ENCODE peak calls at places on chromosomes 13 and 19, in nine cellular contexts. G, H, I, J, Z, L, D, Y and C are unnamed samples.

GRCh38 chr13:29579094-29579493 is 16.4 kb downstream of the SLC7A1 start:
- DNase-seq in G (no peak), H (no peak), I (no peak), J (no peak), Z (no peak), L (no peak), D (no peak), Y (no peak), C (no peak)

GRCh38 chr13:78586706-78587105 is 16.6 kb downstream of the POU4F1 start:
- DNase-seq in G (no peak), H (no peak), I (no peak), J (no peak), Z (no peak), L (no peak), D (no peak), Y (no peak), C (no peak)

GRCh38 chr13:38166121-38166520 is 183.5 kb upstream of the UFM1 start:
- DNase-seq in G (no peak), H (no peak), I (peak), J (peak), Z (no peak), L (no peak), D (peak), Y (no peak), C (no peak)

GRCh38 chr13:37540228-37540627 is 58.3 kb downstream of the POSTN start:
- DNase-seq in G (no peak), H (no peak), I (peak), J (peak), Z (no peak), L (no peak), D (peak), Y (no peak), C (no peak)

GRCh38 chr13:24361852-24362366 is 52.5 kb downstream of the C1QTNF9 start:
- DNase-seq in G (no peak), H (no peak), I (no peak), J (no peak), Z (no peak), L (no peak), D (no peak), Y (no peak), C (no peak)

GRCh38 chr13:30928971-30929370 is 3.5 kb upstream of the TEX26 start:
- DNase-seq in G (no peak), H (no peak), I (no peak), J (no peak), Z (no peak), L (no peak), D (no peak), Y (no peak), C (no peak)

GRCh38 chr13:66210677-66211076 is 1019.5 kb downstream of the PCDH9 start:
- DNase-seq in G (no peak), H (no peak), I (peak), J (peak), Z (no peak), L (no peak), D (peak), Y (no peak), C (no peak)

GRCh38 chr13:21458457-21458815 is 667 bp downstream of the ZDHHC20 start:
- DNase-seq in G (peak), H (peak), I (peak), J (no peak), Z (peak), L (peak), D (no peak), Y (peak), C (peak)

GRCh38 chr13:33328691-33329090 is 43.1 kb upstream of the STARD13 start:
- DNase-seq in G (no peak), H (no peak), I (no peak), J (no peak), Z (no peak), L (no peak), D (no peak), Y (no peak), C (no peak)

GRCh38 chr13:48251616-48252081 is 18.6 kb downstream of the ITM2B start:
- DNase-seq in G (no peak), H (no peak), I (no peak), J (peak), Z (no peak), L (no peak), D (no peak), Y (no peak), C (no peak)

GRCh38 chr13:92346046-92346445 is 880.6 kb upstream of the GPC6 start:
- DNase-seq in G (no peak), H (no peak), I (no peak), J (peak), Z (no peak), L (no peak), D (no peak), Y (no peak), C (no peak)

GRCh38 chr19:51750381-51751124 is 1.1 kb downstream of the FPR1 start:
- DNase-seq in G (no peak), H (no peak), I (peak), J (peak), Z (no peak), L (no peak), D (no peak), Y (no peak), C (no peak)

GRCh38 chr19:12090807-12091206 is 26.3 kb downstream of the ZNF844 start:
- DNase-seq in G (peak), H (peak), I (peak), J (peak), Z (peak), L (peak), D (peak), Y (peak), C (peak)

GRCh38 chr19:56720281-56720680 is 48.7 kb upstream of the ZNF835 start:
- DNase-seq in G (no peak), H (peak), I (no peak), J (peak), Z (no peak), L (no peak), D (no peak), Y (no peak), C (no peak)

GRCh38 chr13:99307247-99307646 is at the start of gene GPR183:
- DNase-seq in G (no peak), H (no peak), I (no peak), J (no peak), Z (no peak), L (peak), D (peak), Y (peak), C (peak)

GRCh38 chr13:38421590-38422560 is 72.2 kb downstream of the UFM1 start:
- DNase-seq in G (no peak), H (no peak), I (peak), J (peak), Z (no peak), L (no peak), D (no peak), Y (no peak), C (no peak)

GRCh38 chr19:4477034-4477801 is 5.1 kb downstream of the HDGFL2 start:
- DNase-seq in G (no peak), H (no peak), I (no peak), J (no peak), Z (no peak), L (no peak), D (no peak), Y (no peak), C (no peak)

DNA sequence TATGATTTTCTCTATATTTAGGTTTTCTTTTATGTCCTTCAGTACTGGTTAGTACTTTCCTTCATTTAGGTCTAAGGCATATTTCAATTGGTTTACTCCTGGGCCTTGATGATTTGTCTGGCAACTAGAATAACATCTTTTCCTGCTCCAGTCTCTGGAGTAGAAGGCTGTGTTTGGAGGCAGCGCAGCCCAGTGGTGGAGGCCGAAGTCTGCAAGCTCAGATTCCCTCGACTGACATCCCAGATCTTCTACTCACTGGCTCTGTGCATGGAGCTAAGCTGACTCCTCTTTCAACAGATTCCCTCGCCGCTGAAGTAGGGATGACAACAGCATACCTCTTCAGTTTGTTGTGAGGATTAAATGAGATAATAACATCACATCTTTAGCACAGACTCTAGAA is 141.0 kb downstream of the RAP2A start:
- DNase-seq in G (no peak), H (peak), I (peak), J (peak), Z (peak), L (peak), D (peak), Y (peak), C (peak)
- TF ChIP-seq CTCF in G (no peak), H (no peak), I (peak), J (peak), Z (peak), L (peak), D (peak), Y (peak), C (peak)

GRCh38 chr19:13842294-13843103 is 34.4 kb upstream of the NANOS3 start:
- DNase-seq in G (peak), H (no peak), I (peak), J (peak), Z (peak), L (peak), D (peak), Y (peak), C (peak)
- TF ChIP-seq CTCF in G (no peak), H (no peak), I (no peak), J (no peak), Z (no peak), L (peak), D (no peak), Y (peak), C (peak)

DNA sequence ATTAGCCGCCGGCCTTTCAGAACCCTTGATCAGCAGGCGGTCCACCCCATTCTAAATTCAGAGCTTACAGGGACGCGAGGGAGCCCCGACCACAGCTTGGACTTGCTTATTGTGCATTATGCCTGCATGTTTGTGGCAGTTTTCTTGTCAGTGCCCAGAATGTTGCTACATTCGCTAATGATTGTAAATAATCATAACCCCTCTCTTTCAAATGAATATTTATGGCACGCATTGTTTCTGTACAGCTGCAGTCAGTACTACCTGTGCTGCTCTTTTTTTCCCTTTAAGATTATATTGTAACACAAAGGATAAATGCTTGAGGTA is 321 bp upstream of the VPS36 start:
- DNase-seq in G (no peak), H (no peak), I (no peak), J (no peak), Z (no peak), L (no peak), D (no peak), Y (no peak), C (no peak)
- TF ChIP-seq CTCF in G (peak), H (peak), I (no peak), J (no peak), Z (no peak), L (no peak), D (no peak), Y (no peak), C (no peak)

GRCh38 chr13:75124415-75124814 is 357.6 kb downstream of the TBC1D4 start:
- DNase-seq in G (no peak), H (no peak), I (no peak), J (no peak), Z (no peak), L (no peak), D (no peak), Y (no peak), C (no peak)
- TF ChIP-seq CTCF in G (no peak), H (no peak), I (no peak), J (no peak), Z (no peak), L (no peak), D (no peak), Y (no peak), C (no peak)

GRCh38 chr13:67366533-67366932 is 136.4 kb upstream of the PCDH9 start:
- DNase-seq in G (no peak), H (no peak), I (peak), J (peak), Z (no peak), L (no peak), D (peak), Y (no peak), C (no peak)
- TF ChIP-seq CTCF in G (no peak), H (peak), I (peak), J (peak), Z (no peak), L (no peak), D (peak), Y (no peak), C (no peak)

GRCh38 chr13:112583592-112584277 is 4.2 kb downstream of the TUBGCP3 start:
- DNase-seq in G (no peak), H (no peak), I (no peak), J (no peak), Z (peak), L (peak), D (no peak), Y (peak), C (peak)

GRCh38 chr13:112587767-112588489 is at the start of gene TUBGCP3:
- DNase-seq in G (peak), H (peak), I (peak), J (peak), Z (peak), L (peak), D (peak), Y (peak), C (peak)

GRCh38 chr13:112586334-112586733 is 1.6 kb downstream of the TUBGCP3 start:
- DNase-seq in G (no peak), H (no peak), I (no peak), J (no peak), Z (no peak), L (peak), D (no peak), Y (no peak), C (peak)

GRCh38 chr13:112588490-112589297 is 741 bp upstream of the TUBGCP3 start:
- DNase-seq in G (no peak), H (no peak), I (no peak), J (no peak), Z (no peak), L (no peak), D (no peak), Y (no peak), C (no peak)

GRCh38 chr13:112587359-112587766 is 590 bp downstream of the TUBGCP3 start:
- DNase-seq in G (peak), H (peak), I (peak), J (peak), Z (peak), L (peak), D (peak), Y (peak), C (peak)
- TF ChIP-seq CTCF in G (no peak), H (no peak), I (no peak), J (peak), Z (no peak), L (peak), D (no peak), Y (peak), C (peak)

GRCh38 chr19:14473073-14473790 is 1.9 kb downstream of the PTGER1 start:
- DNase-seq in G (no peak), H (peak), I (no peak), J (peak), Z (no peak), L (peak), D (no peak), Y (peak), C (peak)

GRCh38 chr19:14470031-14470876 is 4.9 kb downstream of the PTGER1 start:
- DNase-seq in G (no peak), H (no peak), I (no peak), J (no peak), Z (no peak), L (peak), D (no peak), Y (no peak), C (no peak)

GRCh38 chr19:14472202-14472961 is 2.8 kb downstream of the PTGER1 start:
- DNase-seq in G (peak), H (peak), I (peak), J (peak), Z (peak), L (peak), D (peak), Y (peak), C (peak)

GRCh38 chr19:14473915-14474578 is 1.1 kb downstream of the PTGER1 start:
- DNase-seq in G (no peak), H (peak), I (no peak), J (peak), Z (no peak), L (peak), D (no peak), Y (no peak), C (peak)

DNA sequence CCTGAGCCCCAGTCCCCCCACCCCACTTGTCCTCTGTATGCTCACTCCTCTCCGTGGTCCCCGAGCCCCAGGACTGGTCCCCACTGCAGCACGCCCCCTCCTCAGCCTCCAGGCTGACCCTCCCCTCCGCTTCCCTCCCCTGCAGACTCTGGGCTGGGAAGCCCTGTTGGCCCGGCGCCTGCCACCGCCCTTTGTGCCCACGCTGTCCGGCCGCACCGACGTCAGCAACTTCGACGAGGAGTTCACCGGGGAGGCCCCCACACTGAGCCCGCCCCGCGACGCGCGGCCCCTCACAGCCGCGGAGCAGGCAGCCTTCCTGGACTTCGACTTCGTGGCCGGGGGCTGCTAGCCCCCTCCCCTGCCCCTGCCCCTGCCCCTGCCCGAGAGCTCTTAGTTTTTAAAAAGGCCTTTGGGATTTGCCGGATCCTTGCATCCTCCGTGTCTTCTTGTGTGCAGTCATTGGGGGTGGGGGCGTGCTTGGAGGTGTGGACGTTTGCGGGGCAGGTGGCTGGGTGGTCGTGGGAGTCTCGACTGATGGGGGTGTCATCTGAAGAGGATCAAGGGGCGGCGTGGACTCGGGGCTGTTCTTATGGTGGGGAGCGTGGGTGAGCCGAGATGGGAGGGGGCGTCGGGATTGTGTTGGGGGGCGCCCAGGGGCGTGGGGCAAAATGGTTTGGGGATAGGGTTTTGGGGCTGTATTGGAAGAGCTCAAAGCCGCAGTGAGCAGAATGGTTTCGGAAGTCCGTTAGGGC is 3.5 kb downstream of the PTGER1 start:
- DNase-seq in G (no peak), H (no peak), I (no peak), J (no peak), Z (no peak), L (peak), D (no peak), Y (no peak), C (no peak)
- TF ChIP-seq CTCF in G (no peak), H (no peak), I (no peak), J (no peak), Z (no peak), L (no peak), D (no peak), Y (no peak), C (no peak)

GRCh38 chr13:34340534-34340933 is 522.6 kb downstream of the RFC3 start:
- DNase-seq in G (no peak), H (no peak), I (peak), J (peak), Z (no peak), L (no peak), D (no peak), Y (no peak), C (no peak)

GRCh38 chr13:34338102-34338501 is 520.2 kb downstream of the RFC3 start:
- DNase-seq in G (no peak), H (no peak), I (no peak), J (no peak), Z (no peak), L (no peak), D (no peak), Y (no peak), C (no peak)

GRCh38 chr13:34334984-34335661 is 517.2 kb downstream of the RFC3 start:
- DNase-seq in G (no peak), H (no peak), I (no peak), J (no peak), Z (no peak), L (no peak), D (no peak), Y (no peak), C (no peak)

DNA sequence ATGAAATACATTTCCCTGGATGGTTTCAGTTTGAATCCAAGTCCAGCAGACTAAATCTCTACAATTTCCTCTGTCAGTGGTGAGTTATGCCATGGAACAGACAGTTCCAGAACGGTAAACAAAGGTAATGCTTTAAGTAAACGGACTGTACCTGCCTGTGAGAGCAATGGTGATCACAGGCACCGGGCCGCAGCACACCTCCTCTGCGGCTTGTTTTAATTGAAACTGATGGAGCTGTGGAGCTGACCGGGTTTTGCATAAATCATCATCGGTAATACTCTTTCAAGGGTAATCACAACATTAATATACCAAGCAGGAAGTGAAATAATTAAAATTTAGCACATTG is 517.7 kb downstream of the RFC3 start:
- DNase-seq in G (no peak), H (no peak), I (no peak), J (no peak), Z (no peak), L (no peak), D (no peak), Y (no peak), C (no peak)
- TF ChIP-seq CTCF in G (no peak), H (no peak), I (no peak), J (no peak), Z (no peak), L (no peak), D (no peak), Y (no peak), C (no peak)